ENCODE peak calls at places on chromosomes 11 and 22, in six cellular contexts. One of them, this sample, is unnamed.
A peak's percentile ranks its signal among the peaks of the same experiment; 100 is the strongest.

GRCh38 chr11:129372609-129373488 is 2.8 kb upstream of the BARX2 start:
- DNase-seq in stimulated activated effector memory CD8-positive, alpha-beta T cell treated with anti-CD3 and anti-CD28 coated beads, Interleukin-12 subunit alpha, Interleukin-12 subunit beta, amount 100 ng/mL, for 72 hours: no peak
- DNase-seq in activated T-cell treated with anti-CD3 and anti-CD28 coated beads, Interleukin-2, amount 50 U/mL, for 72 hours: peak; percentile 26
- DNase-seq in kidney tubule cell: no peak
- DNase-seq in BJ: no peak
- DNase-seq in epithelial cell of prostate: no peak
- DNase-seq in this sample: no peak

GRCh38 chr11:44528103-44528502 is 37.4 kb upstream of the CD82 start:
- DNase-seq in activated T-cell treated with anti-CD3 and anti-CD28 coated beads, Interleukin-2, amount 50 U/mL, for 72 hours: no peak
- DNase-seq in epithelial cell of prostate: no peak
- DNase-seq in stimulated activated effector memory CD8-positive, alpha-beta T cell treated with anti-CD3 and anti-CD28 coated beads, Interleukin-12 subunit alpha, Interleukin-12 subunit beta, amount 100 ng/mL, for 72 hours: no peak
- DNase-seq in kidney tubule cell: no peak
- DNase-seq in BJ: no peak
- DNase-seq in this sample: peak; percentile 15

GRCh38 chr22:23242473-23243001 is 62.2 kb downstream of the BCR start:
- DNase-seq in BJ: no peak
- DNase-seq in activated T-cell treated with anti-CD3 and anti-CD28 coated beads, Interleukin-2, amount 50 U/mL, for 72 hours: no peak
- DNase-seq in epithelial cell of prostate: no peak
- DNase-seq in kidney tubule cell: no peak
- DNase-seq in stimulated activated effector memory CD8-positive, alpha-beta T cell treated with anti-CD3 and anti-CD28 coated beads, Interleukin-12 subunit alpha, Interleukin-12 subunit beta, amount 100 ng/mL, for 72 hours: no peak
- DNase-seq in this sample: no peak

GRCh38 chr11:43644626-43645299 is 35.8 kb upstream of the HSD17B12 start:
- DNase-seq in kidney tubule cell: no peak
- DNase-seq in epithelial cell of prostate: no peak
- DNase-seq in BJ: no peak
- DNase-seq in activated T-cell treated with anti-CD3 and anti-CD28 coated beads, Interleukin-2, amount 50 U/mL, for 72 hours: no peak
- DNase-seq in stimulated activated effector memory CD8-positive, alpha-beta T cell treated with anti-CD3 and anti-CD28 coated beads, Interleukin-12 subunit alpha, Interleukin-12 subunit beta, amount 100 ng/mL, for 72 hours: no peak
- DNase-seq in this sample: peak; percentile 18

GRCh38 chr11:71933141-71933933 is 4.5 kb downstream of the RNF121 start:
- DNase-seq in BJ: no peak
- DNase-seq in kidney tubule cell: peak; percentile 57
- DNase-seq in epithelial cell of prostate: no peak
- DNase-seq in stimulated activated effector memory CD8-positive, alpha-beta T cell treated with anti-CD3 and anti-CD28 coated beads, Interleukin-12 subunit alpha, Interleukin-12 subunit beta, amount 100 ng/mL, for 72 hours: no peak
- DNase-seq in activated T-cell treated with anti-CD3 and anti-CD28 coated beads, Interleukin-2, amount 50 U/mL, for 72 hours: no peak
- DNase-seq in this sample: no peak

GRCh38 chr11:130804306-130805077 is 111.8 kb downstream of the SNX19 start:
- DNase-seq in BJ: no peak
- DNase-seq in stimulated activated effector memory CD8-positive, alpha-beta T cell treated with anti-CD3 and anti-CD28 coated beads, Interleukin-12 subunit alpha, Interleukin-12 subunit beta, amount 100 ng/mL, for 72 hours: no peak
- DNase-seq in epithelial cell of prostate: no peak
- DNase-seq in kidney tubule cell: no peak
- DNase-seq in activated T-cell treated with anti-CD3 and anti-CD28 coated beads, Interleukin-2, amount 50 U/mL, for 72 hours: no peak
- DNase-seq in this sample: no peak

GRCh38 chr11:102603576-102603975 is 21.6 kb downstream of the MMP20 start:
- DNase-seq in activated T-cell treated with anti-CD3 and anti-CD28 coated beads, Interleukin-2, amount 50 U/mL, for 72 hours: no peak
- DNase-seq in BJ: no peak
- DNase-seq in epithelial cell of prostate: no peak
- DNase-seq in stimulated activated effector memory CD8-positive, alpha-beta T cell treated with anti-CD3 and anti-CD28 coated beads, Interleukin-12 subunit alpha, Interleukin-12 subunit beta, amount 100 ng/mL, for 72 hours: no peak
- DNase-seq in kidney tubule cell: no peak
- DNase-seq in this sample: no peak

GRCh38 chr11:87398913-87399312 is 361.2 kb downstream of the TMEM135 start:
- DNase-seq in epithelial cell of prostate: no peak
- DNase-seq in BJ: no peak
- DNase-seq in kidney tubule cell: no peak
- DNase-seq in activated T-cell treated with anti-CD3 and anti-CD28 coated beads, Interleukin-2, amount 50 U/mL, for 72 hours: no peak
- DNase-seq in stimulated activated effector memory CD8-positive, alpha-beta T cell treated with anti-CD3 and anti-CD28 coated beads, Interleukin-12 subunit alpha, Interleukin-12 subunit beta, amount 100 ng/mL, for 72 hours: no peak
- DNase-seq in this sample: peak; percentile 61

GRCh38 chr11:44949160-44950035 is 1.3 kb downstream of the TP53I11 start:
- DNase-seq in BJ: no peak
- DNase-seq in kidney tubule cell: no peak
- DNase-seq in activated T-cell treated with anti-CD3 and anti-CD28 coated beads, Interleukin-2, amount 50 U/mL, for 72 hours: peak; percentile 21
- DNase-seq in epithelial cell of prostate: no peak
- DNase-seq in stimulated activated effector memory CD8-positive, alpha-beta T cell treated with anti-CD3 and anti-CD28 coated beads, Interleukin-12 subunit alpha, Interleukin-12 subunit beta, amount 100 ng/mL, for 72 hours: peak; percentile 13
- DNase-seq in this sample: peak; percentile 47

GRCh38 chr22:17483670-17484372 is 79.5 kb upstream of the SLC25A18 start:
- DNase-seq in epithelial cell of prostate: no peak
- DNase-seq in kidney tubule cell: peak; percentile 37
- DNase-seq in stimulated activated effector memory CD8-positive, alpha-beta T cell treated with anti-CD3 and anti-CD28 coated beads, Interleukin-12 subunit alpha, Interleukin-12 subunit beta, amount 100 ng/mL, for 72 hours: no peak
- DNase-seq in BJ: no peak
- DNase-seq in activated T-cell treated with anti-CD3 and anti-CD28 coated beads, Interleukin-2, amount 50 U/mL, for 72 hours: no peak
- DNase-seq in this sample: no peak

GRCh38 chr11:119509969-119510401 is 87.0 kb upstream of the THY1 start:
- DNase-seq in epithelial cell of prostate: peak; percentile 72
- DNase-seq in kidney tubule cell: peak; percentile 86
- DNase-seq in activated T-cell treated with anti-CD3 and anti-CD28 coated beads, Interleukin-2, amount 50 U/mL, for 72 hours: peak; percentile 43
- DNase-seq in BJ: peak; percentile 46
- DNase-seq in stimulated activated effector memory CD8-positive, alpha-beta T cell treated with anti-CD3 and anti-CD28 coated beads, Interleukin-12 subunit alpha, Interleukin-12 subunit beta, amount 100 ng/mL, for 72 hours: no peak
- DNase-seq in this sample: peak; percentile 85

GRCh38 chr22:22235564-22235963 is 9.0 kb upstream of the VPREB1 start:
- DNase-seq in activated T-cell treated with anti-CD3 and anti-CD28 coated beads, Interleukin-2, amount 50 U/mL, for 72 hours: peak; percentile 65
- DNase-seq in epithelial cell of prostate: no peak
- DNase-seq in stimulated activated effector memory CD8-positive, alpha-beta T cell treated with anti-CD3 and anti-CD28 coated beads, Interleukin-12 subunit alpha, Interleukin-12 subunit beta, amount 100 ng/mL, for 72 hours: peak; percentile 49
- DNase-seq in kidney tubule cell: peak; percentile 35
- DNase-seq in BJ: no peak
- DNase-seq in this sample: no peak

GRCh38 chr11:17443926-17444690 is 32.5 kb downstream of the ABCC8 start:
- DNase-seq in kidney tubule cell: no peak
- DNase-seq in stimulated activated effector memory CD8-positive, alpha-beta T cell treated with anti-CD3 and anti-CD28 coated beads, Interleukin-12 subunit alpha, Interleukin-12 subunit beta, amount 100 ng/mL, for 72 hours: no peak
- DNase-seq in activated T-cell treated with anti-CD3 and anti-CD28 coated beads, Interleukin-2, amount 50 U/mL, for 72 hours: no peak
- DNase-seq in BJ: no peak
- DNase-seq in epithelial cell of prostate: no peak
- DNase-seq in this sample: no peak

GRCh38 chr11:103870821-103871309 is 165.6 kb upstream of the DDI1 start:
- DNase-seq in activated T-cell treated with anti-CD3 and anti-CD28 coated beads, Interleukin-2, amount 50 U/mL, for 72 hours: no peak
- DNase-seq in stimulated activated effector memory CD8-positive, alpha-beta T cell treated with anti-CD3 and anti-CD28 coated beads, Interleukin-12 subunit alpha, Interleukin-12 subunit beta, amount 100 ng/mL, for 72 hours: no peak
- DNase-seq in kidney tubule cell: no peak
- DNase-seq in epithelial cell of prostate: no peak
- DNase-seq in BJ: no peak
- DNase-seq in this sample: no peak

GRCh38 chr22:37843746-37844089 is 416 bp downstream of the ANKRD54 start:
- DNase-seq in epithelial cell of prostate: no peak
- DNase-seq in activated T-cell treated with anti-CD3 and anti-CD28 coated beads, Interleukin-2, amount 50 U/mL, for 72 hours: peak; percentile 68
- DNase-seq in kidney tubule cell: no peak
- DNase-seq in BJ: no peak
- DNase-seq in stimulated activated effector memory CD8-positive, alpha-beta T cell treated with anti-CD3 and anti-CD28 coated beads, Interleukin-12 subunit alpha, Interleukin-12 subunit beta, amount 100 ng/mL, for 72 hours: no peak
- DNase-seq in this sample: no peak

GRCh38 chr11:13376838-13377237 is 86.2 kb downstream of the BTBD10 start:
- DNase-seq in epithelial cell of prostate: no peak
- DNase-seq in activated T-cell treated with anti-CD3 and anti-CD28 coated beads, Interleukin-2, amount 50 U/mL, for 72 hours: no peak
- DNase-seq in kidney tubule cell: no peak
- DNase-seq in BJ: no peak
- DNase-seq in stimulated activated effector memory CD8-positive, alpha-beta T cell treated with anti-CD3 and anti-CD28 coated beads, Interleukin-12 subunit alpha, Interleukin-12 subunit beta, amount 100 ng/mL, for 72 hours: no peak
- DNase-seq in this sample: no peak

GRCh38 chr11:104333977-104334376 is 170.0 kb upstream of the PDGFD start:
- DNase-seq in BJ: no peak
- DNase-seq in stimulated activated effector memory CD8-positive, alpha-beta T cell treated with anti-CD3 and anti-CD28 coated beads, Interleukin-12 subunit alpha, Interleukin-12 subunit beta, amount 100 ng/mL, for 72 hours: no peak
- DNase-seq in activated T-cell treated with anti-CD3 and anti-CD28 coated beads, Interleukin-2, amount 50 U/mL, for 72 hours: no peak
- DNase-seq in kidney tubule cell: peak; percentile 32
- DNase-seq in epithelial cell of prostate: no peak
- DNase-seq in this sample: peak; percentile 9

GRCh38 chr11:73313652-73314051 is 5.6 kb downstream of the ARHGEF17 start:
- DNase-seq in epithelial cell of prostate: no peak
- DNase-seq in kidney tubule cell: no peak
- DNase-seq in stimulated activated effector memory CD8-positive, alpha-beta T cell treated with anti-CD3 and anti-CD28 coated beads, Interleukin-12 subunit alpha, Interleukin-12 subunit beta, amount 100 ng/mL, for 72 hours: no peak
- DNase-seq in activated T-cell treated with anti-CD3 and anti-CD28 coated beads, Interleukin-2, amount 50 U/mL, for 72 hours: no peak
- DNase-seq in BJ: no peak
- DNase-seq in this sample: peak; percentile 43

GRCh38 chr11:113991170-113991569 is 16.3 kb downstream of the HTR3A start:
- DNase-seq in epithelial cell of prostate: no peak
- DNase-seq in BJ: no peak
- DNase-seq in kidney tubule cell: peak; percentile 19
- DNase-seq in stimulated activated effector memory CD8-positive, alpha-beta T cell treated with anti-CD3 and anti-CD28 coated beads, Interleukin-12 subunit alpha, Interleukin-12 subunit beta, amount 100 ng/mL, for 72 hours: no peak
- DNase-seq in activated T-cell treated with anti-CD3 and anti-CD28 coated beads, Interleukin-2, amount 50 U/mL, for 72 hours: peak; percentile 4
- DNase-seq in this sample: peak; percentile 43

GRCh38 chr22:46303347-46303965 is 6.8 kb downstream of the GTSE1 start:
- DNase-seq in epithelial cell of prostate: no peak
- DNase-seq in kidney tubule cell: peak; percentile 36
- DNase-seq in BJ: no peak
- DNase-seq in stimulated activated effector memory CD8-positive, alpha-beta T cell treated with anti-CD3 and anti-CD28 coated beads, Interleukin-12 subunit alpha, Interleukin-12 subunit beta, amount 100 ng/mL, for 72 hours: no peak
- DNase-seq in activated T-cell treated with anti-CD3 and anti-CD28 coated beads, Interleukin-2, amount 50 U/mL, for 72 hours: no peak
- DNase-seq in this sample: peak; percentile 56

GRCh38 chr11:118194835-118195627 is 18.6 kb upstream of the SCN2B start:
- DNase-seq in BJ: peak; percentile 14
- DNase-seq in epithelial cell of prostate: peak; percentile 77
- DNase-seq in kidney tubule cell: peak; percentile 95
- DNase-seq in activated T-cell treated with anti-CD3 and anti-CD28 coated beads, Interleukin-2, amount 50 U/mL, for 72 hours: no peak
- DNase-seq in stimulated activated effector memory CD8-positive, alpha-beta T cell treated with anti-CD3 and anti-CD28 coated beads, Interleukin-12 subunit alpha, Interleukin-12 subunit beta, amount 100 ng/mL, for 72 hours: no peak
- DNase-seq in this sample: peak; percentile 72

GRCh38 chr22:21695432-21696085 is 29.7 kb downstream of the PPIL2 start:
- DNase-seq in activated T-cell treated with anti-CD3 and anti-CD28 coated beads, Interleukin-2, amount 50 U/mL, for 72 hours: no peak
- DNase-seq in stimulated activated effector memory CD8-positive, alpha-beta T cell treated with anti-CD3 and anti-CD28 coated beads, Interleukin-12 subunit alpha, Interleukin-12 subunit beta, amount 100 ng/mL, for 72 hours: no peak
- DNase-seq in epithelial cell of prostate: no peak
- DNase-seq in kidney tubule cell: no peak
- DNase-seq in BJ: no peak
- DNase-seq in this sample: no peak

GRCh38 chr11:47523491-47524199 is 29.3 kb downstream of the CELF1 start:
- DNase-seq in activated T-cell treated with anti-CD3 and anti-CD28 coated beads, Interleukin-2, amount 50 U/mL, for 72 hours: peak; percentile 32
- DNase-seq in epithelial cell of prostate: peak; percentile 18
- DNase-seq in BJ: peak; percentile 55
- DNase-seq in stimulated activated effector memory CD8-positive, alpha-beta T cell treated with anti-CD3 and anti-CD28 coated beads, Interleukin-12 subunit alpha, Interleukin-12 subunit beta, amount 100 ng/mL, for 72 hours: no peak
- DNase-seq in kidney tubule cell: peak; percentile 79
- DNase-seq in this sample: peak; percentile 87

GRCh38 chr11:3157381-3158130 is 7.6 kb downstream of the OSBPL5 start:
- DNase-seq in kidney tubule cell: peak; percentile 52
- DNase-seq in BJ: no peak
- DNase-seq in epithelial cell of prostate: no peak
- DNase-seq in activated T-cell treated with anti-CD3 and anti-CD28 coated beads, Interleukin-2, amount 50 U/mL, for 72 hours: no peak
- DNase-seq in stimulated activated effector memory CD8-positive, alpha-beta T cell treated with anti-CD3 and anti-CD28 coated beads, Interleukin-12 subunit alpha, Interleukin-12 subunit beta, amount 100 ng/mL, for 72 hours: peak; percentile 20
- DNase-seq in this sample: peak; percentile 50

This sample was measured in EH.